ENCODE peak calls at places on chromosomes 13 and 19, in ten cellular contexts. H, L, V, C, E, U, G, D, P and A are unnamed samples.

GRCh38 chr19:5317321-5317720 is 23.3 kb downstream of the PTPRS start:
- DNase-seq in G (no peak), V (no peak), D (no peak), U (no peak), C (no peak), E (peak), H (no peak), L (no peak), P (no peak), A (no peak)

GRCh38 chr13:28448959-28449358 is 46.0 kb downstream of the FLT1 start:
- DNase-seq in D (no peak), L (no peak), H (no peak), G (no peak), P (no peak), C (no peak), V (no peak), U (no peak), E (no peak), A (no peak)

GRCh38 chr13:87130401-87130800 is 540.8 kb upstream of the SLITRK5 start:
- DNase-seq in E (no peak), G (no peak), V (no peak), U (no peak), C (no peak), D (no peak), H (no peak), P (no peak), L (no peak), A (peak)

GRCh38 chr19:47523473-47523872 is 8.6 kb upstream of the NAPA start:
- DNase-seq in G (no peak), L (no peak), D (peak), P (no peak), C (no peak), H (peak), U (no peak), E (no peak), V (no peak), A (no peak)

GRCh38 chr13:48660356-48661076 is 6.8 kb downstream of the CYSLTR2 start:
- DNase-seq in E (no peak), D (no peak), P (no peak), U (peak), V (no peak), C (no peak), G (peak), H (no peak), L (no peak), A (no peak)

GRCh38 chr13:75908137-75908536 is 272.0 kb downstream of the LMO7 start:
- DNase-seq in U (no peak), L (no peak), V (no peak), G (peak), P (peak), D (no peak), C (peak), H (no peak), E (no peak), A (no peak)

GRCh38 chr13:108769213-108770070 is 140.0 kb downstream of the MYO16 start:
- DNase-seq in L (no peak), D (no peak), V (no peak), P (no peak), U (no peak), H (no peak), E (no peak), G (no peak), C (no peak), A (peak)

GRCh38 chr13:26968431-26969335 is 202.9 kb downstream of the USP12 start:
- DNase-seq in H (no peak), U (no peak), L (peak), P (no peak), E (peak), V (no peak), D (peak), C (no peak), G (peak), A (no peak)

GRCh38 chr13:30785146-30785845 is 50.0 kb downstream of the ALOX5AP start:
- DNase-seq in U (no peak), V (no peak), P (no peak), D (no peak), E (no peak), L (no peak), C (no peak), H (no peak), G (no peak), A (no peak)

GRCh38 chr19:6343462-6343861 is 10.1 kb upstream of the ACER1 start:
- DNase-seq in U (no peak), D (no peak), H (no peak), C (no peak), G (no peak), E (peak), L (no peak), V (no peak), P (no peak), A (no peak)

GRCh38 chr13:29369060-29369743 is 226.3 kb downstream of the SLC7A1 start:
- DNase-seq in D (peak), P (no peak), E (peak), H (peak), L (no peak), V (no peak), U (no peak), C (peak), G (peak), A (peak)

GRCh38 chr19:38284422-38284821 is 19.6 kb upstream of the C19orf33 start:
- DNase-seq in C (no peak), E (no peak), P (no peak), U (no peak), L (no peak), H (peak), D (no peak), V (no peak), G (no peak), A (no peak)

GRCh38 chr13:75052616-75053015 is 429.4 kb downstream of the TBC1D4 start:
- DNase-seq in U (no peak), P (no peak), C (no peak), D (no peak), H (no peak), G (no peak), L (no peak), V (no peak), E (no peak), A (no peak)

GRCh38 chr19:19042732-19043274 is 9.4 kb downstream of the ARMC6 start:
- DNase-seq in D (no peak), L (no peak), P (no peak), V (no peak), C (no peak), H (no peak), G (no peak), E (no peak), U (no peak), A (no peak)

GRCh38 chr19:29489182-29489951 is 36.4 kb upstream of the VSTM2B start:
- DNase-seq in V (no peak), H (no peak), G (no peak), D (no peak), P (no peak), C (no peak), L (no peak), U (no peak), E (no peak), A (no peak)

GRCh38 chr13:72886272-72887062 is 104.5 kb downstream of the PIBF1 start:
- DNase-seq in V (no peak), P (no peak), D (no peak), H (no peak), G (no peak), L (no peak), C (no peak), U (no peak), E (peak), A (peak)

GRCh38 chr19:7862413-7862951 is 11.7 kb downstream of the PRR36 start:
- DNase-seq in C (peak), E (peak), V (peak), D (peak), U (no peak), H (peak), P (no peak), L (no peak), G (peak), A (peak)

GRCh38 chr13:63651394-63651793 is 2235.7 kb upstream of the PCDH20 start:
- DNase-seq in E (no peak), V (no peak), L (no peak), U (no peak), H (no peak), P (no peak), G (no peak), C (no peak), D (no peak), A (no peak)

GRCh38 chr19:21202865-21203494 is 61.1 kb downstream of the ZNF431 start:
- DNase-seq in L (peak), U (no peak), G (peak), C (no peak), H (peak), V (no peak), E (peak), D (peak), P (no peak), A (no peak)

GRCh38 chr13:26837997-26838396 is 77.4 kb upstream of the GPR12 start:
- DNase-seq in E (no peak), U (no peak), D (no peak), L (no peak), P (no peak), V (no peak), G (no peak), C (no peak), H (no peak), A (no peak)

GRCh38 chr19:38869836-38870607 is 8.1 kb downstream of the RINL start:
- DNase-seq in E (peak), C (peak), U (no peak), G (peak), V (peak), P (peak), H (peak), D (peak), L (no peak), A (peak)

GRCh38 chr13:47929156-47929555 is 71.9 kb downstream of the SUCLA2 start:
- DNase-seq in D (no peak), E (peak), C (peak), V (no peak), P (no peak), U (no peak), L (no peak), G (no peak), H (no peak), A (peak)

GRCh38 chr19:37635076-37636056 is 19.9 kb downstream of the ZFP30 start:
- DNase-seq in E (no peak), G (no peak), P (no peak), D (no peak), L (no peak), C (no peak), V (no peak), U (no peak), H (no peak), A (peak)

GRCh38 chr13:43036386-43037220 is 13.2 kb downstream of the DNAJC15 start:
- DNase-seq in D (no peak), V (peak), U (no peak), H (no peak), E (no peak), G (no peak), L (no peak), C (no peak), P (peak), A (no peak)

GRCh38 chr19:37334179-37335071 is 36.5 kb upstream of the ZNF527 start:
- DNase-seq in C (peak), P (peak), U (peak), E (peak), H (peak), V (peak), D (peak), L (peak), G (peak), A (peak)

GRCh38 chr13:100484708-100485107 is 103.9 kb downstream of the GGACT start:
- DNase-seq in L (no peak), G (no peak), D (no peak), E (no peak), C (no peak), P (no peak), H (no peak), V (no peak), U (no peak), A (peak)

GRCh38 chr19:1471514-1472107 is 7.4 kb downstream of the C19orf25 start:
- DNase-seq in P (no peak), C (peak), E (no peak), U (no peak), V (peak), D (no peak), L (no peak), H (no peak), G (no peak), A (no peak)

GRCh38 chr19:35063940-35064818 is 22.7 kb downstream of the HPN start:
- DNase-seq in D (no peak), V (no peak), C (peak), P (no peak), U (no peak), H (peak), L (no peak), G (no peak), E (peak), A (peak)

GRCh38 chr13:113769106-113769505 is 10.1 kb downstream of the TMEM255B start:
- DNase-seq in C (no peak), D (no peak), P (no peak), E (no peak), V (no peak), G (no peak), H (no peak), U (no peak), L (no peak), A (no peak)
- TF ChIP-seq CTCF in C (no peak), D (no peak), P (no peak), E (no peak), V (no peak), G (no peak), H (no peak), U (no peak), L (no peak), A (no peak)

GRCh38 chr13:33487575-33488243 is 202.2 kb upstream of the STARD13 start:
- DNase-seq in D (no peak), L (no peak), U (no peak), G (no peak), E (peak), V (no peak), P (no peak), H (peak), C (peak), A (peak)

GRCh38 chr13:33480561-33480960 is 195.0 kb upstream of the STARD13 start:
- DNase-seq in U (no peak), E (peak), G (no peak), L (no peak), V (no peak), D (no peak), H (no peak), C (peak), P (no peak), A (no peak)

GRCh38 chr13:33479066-33479465 is 193.5 kb upstream of the STARD13 start:
- DNase-seq in G (no peak), H (no peak), D (no peak), P (no peak), V (no peak), L (no peak), C (no peak), E (no peak), U (no peak), A (no peak)

GRCh38 chr13:33485247-33485646 is 199.7 kb upstream of the STARD13 start:
- DNase-seq in H (no peak), E (no peak), D (no peak), P (no peak), L (no peak), G (no peak), U (no peak), C (no peak), V (no peak), A (no peak)

DNA sequence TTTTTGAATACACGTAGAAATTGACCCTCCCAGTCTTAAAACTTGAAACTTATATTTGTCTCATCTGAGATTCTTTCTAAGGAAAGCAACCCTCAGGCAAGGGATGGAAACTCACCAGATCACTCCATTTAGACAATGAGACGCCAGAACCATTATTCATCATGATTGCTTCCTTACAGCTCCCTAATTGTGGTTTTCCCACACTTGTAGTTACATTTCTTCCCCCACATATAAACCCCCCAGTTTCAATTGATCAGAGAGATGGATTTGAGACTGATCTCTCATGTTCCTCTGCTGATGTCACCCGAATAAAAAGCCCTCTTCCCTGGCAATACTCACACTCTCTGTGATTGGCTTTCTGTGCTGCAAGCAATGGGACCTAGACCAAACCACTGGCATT is 197.9 kb upstream of the STARD13 start:
- DNase-seq in V (no peak), C (peak), D (no peak), H (no peak), E (peak), G (no peak), P (no peak), U (no peak), L (no peak), A (no peak)
- H3K4me3 ChIP-seq in V (no peak), C (no peak), D (no peak), H (no peak), E (no peak), G (no peak), P (no peak), U (no peak), L (no peak), A (no peak)

GRCh38 chr13:99196466-99197256 is 4.0 kb upstream of the UBAC2 start:
- DNase-seq in G (no peak), U (no peak), L (no peak), V (no peak), D (no peak), P (no peak), C (no peak), E (no peak), H (peak), A (peak)
- TF ChIP-seq CTCF in G (peak), U (peak), L (peak), V (no peak), D (peak), P (no peak), C (peak), E (no peak), H (no peak), A (peak)

GRCh38 chr13:41552031-41552430 is 94.7 kb downstream of the RGCC start:
- DNase-seq in D (peak), E (no peak), G (no peak), H (no peak), L (no peak), P (no peak), U (no peak), C (no peak), V (no peak), A (no peak)

GRCh38 chr13:41549491-41549890 is 92.1 kb downstream of the RGCC start:
- DNase-seq in C (no peak), L (no peak), D (no peak), E (no peak), P (no peak), U (no peak), H (no peak), V (no peak), G (no peak), A (no peak)

GRCh38 chr13:41548031-41548430 is 90.7 kb downstream of the RGCC start:
- DNase-seq in D (no peak), V (no peak), P (no peak), E (no peak), L (no peak), U (no peak), G (no peak), H (no peak), C (no peak), A (no peak)

GRCh38 chr13:41548870-41549269 is 91.5 kb downstream of the RGCC start:
- DNase-seq in G (no peak), V (no peak), D (no peak), U (no peak), C (no peak), L (no peak), P (no peak), E (no peak), H (no peak), A (no peak)

GRCh38 chr13:41550239-41550638 is 92.9 kb downstream of the RGCC start:
- DNase-seq in E (no peak), P (no peak), L (no peak), C (no peak), V (peak), U (no peak), G (no peak), D (no peak), H (no peak), A (no peak)
- H3K4me3 ChIP-seq in E (no peak), P (no peak), L (no peak), C (no peak), V (no peak), U (no peak), G (no peak), D (no peak), H (no peak), A (no peak)

GRCh38 chr19:53809518-53810186 is 14.5 kb downstream of the NLRP12 start:
- DNase-seq in U (no peak), V (peak), L (peak), C (no peak), H (peak), P (no peak), D (peak), E (no peak), G (no peak), A (peak)
- TF ChIP-seq CTCF in U (peak), V (no peak), L (peak), C (no peak), H (peak), P (no peak), D (peak), E (peak), G (peak), A (peak)